ENCODE peak calls at places on chromosomes 16 and 17, in nine cellular contexts. Q is SK-N-SH, N is cardiac fibroblast, F is fibroblast of mammary gland, M is lower lobe of right lung, U is coronary artery, I is testis, S is RWPE1, G is GM10248. E is an unnamed sample.
A peak's percentile ranks its signal among the peaks of the same experiment; 100 is the strongest.

GRCh38 chr17:68497885-68498319 is 14.3 kb upstream of the PRKAR1A start:
- DNase-seq in I (no peak), G (peak; percentile 82), S (no peak), U (no peak), F (no peak), M (peak; percentile 54), N (no peak), Q (no peak), E (no peak)

GRCh38 chr16:50977064-50977621 is 173.9 kb downstream of the SALL1 start:
- DNase-seq in I (no peak), M (no peak), S (no peak), G (no peak), Q (no peak), U (no peak), N (no peak), F (no peak), E (no peak)

GRCh38 chr17:79466562-79467350 is 144.1 kb downstream of the RBFOX3 start:
- DNase-seq in N (no peak), G (no peak), S (no peak), Q (no peak), I (no peak), U (no peak), F (no peak), M (no peak), E (no peak)

GRCh38 chr17:28334666-28335200 is 539 bp downstream of the IFT20 start:
- DNase-seq in S (no peak), M (no peak), I (peak; percentile 43), F (peak; percentile 56), U (no peak), Q (no peak), N (no peak), G (no peak), E (no peak)

GRCh38 chr17:5049314-5049819 is 14.1 kb upstream of the SLC52A1 start:
- DNase-seq in Q (no peak), F (no peak), N (no peak), S (no peak), I (no peak), M (no peak), U (no peak), G (no peak), E (no peak)

GRCh38 chr17:42653179-42654124 is 5.6 kb upstream of the TUBG2 start:
- DNase-seq in I (peak; percentile 81), U (peak; percentile 82), M (no peak), F (peak; percentile 84), G (peak; percentile 22), S (no peak), N (peak; percentile 73), Q (peak; percentile 83), E (peak; percentile 88)

GRCh38 chr17:18186271-18186982 is 2.8 kb downstream of the ALKBH5 start:
- DNase-seq in I (no peak), U (no peak), G (no peak), F (peak; percentile 76), M (no peak), S (no peak), N (peak; percentile 27), Q (no peak), E (peak; percentile 88)

GRCh38 chr17:51354908-51355307 is 94.6 kb downstream of the UTP18 start:
- DNase-seq in F (no peak), I (no peak), M (no peak), S (no peak), G (no peak), N (no peak), U (no peak), Q (peak; percentile 71), E (no peak)

GRCh38 chr16:55949518-55949917 is 74.3 kb upstream of the CES5A start:
- DNase-seq in G (no peak), M (no peak), S (peak; percentile 27), F (peak; percentile 11), N (peak; percentile 30), I (no peak), U (no peak), Q (no peak), E (peak; percentile 50)

GRCh38 chr16:11258553-11259287 is 2.7 kb upstream of the SOCS1 start:
- DNase-seq in N (peak; percentile 6), M (peak; percentile 67), G (peak; percentile 84), U (no peak), Q (peak; percentile 50), S (no peak), I (peak; percentile 77), F (no peak), E (peak; percentile 35)

GRCh38 chr17:957856-958421 is 21.6 kb downstream of the NXN start:
- DNase-seq in G (no peak), U (no peak), Q (no peak), N (no peak), I (no peak), M (no peak), F (no peak), S (peak; percentile 42), E (no peak)

GRCh38 chr16:83539736-83540490 is 267.9 kb upstream of the HSBP1 start:
- DNase-seq in Q (no peak), M (no peak), G (no peak), I (no peak), S (no peak), N (peak; percentile 16), U (no peak), F (no peak), E (peak; percentile 17)

GRCh38 chr17:76844846-76845245 is 23.4 kb upstream of the MGAT5B start:
- DNase-seq in U (no peak), G (no peak), N (no peak), S (no peak), F (no peak), I (no peak), Q (no peak), M (no peak), E (no peak)

GRCh38 chr16:87417511-87417910 is 25.4 kb downstream of the MAP1LC3B start:
- DNase-seq in M (no peak), S (no peak), U (no peak), F (no peak), G (no peak), Q (no peak), N (no peak), I (no peak), E (no peak)

GRCh38 chr16:87415441-87415840 is 23.3 kb downstream of the MAP1LC3B start:
- DNase-seq in G (no peak), N (no peak), S (no peak), Q (no peak), F (no peak), M (no peak), I (no peak), U (no peak), E (no peak)

GRCh38 chr16:87418644-87419043 is 26.5 kb downstream of the MAP1LC3B start:
- DNase-seq in N (no peak), Q (no peak), M (no peak), G (no peak), U (no peak), F (no peak), I (no peak), S (no peak), E (no peak)

GRCh38 chr16:87418216-87418615 is 26.1 kb downstream of the MAP1LC3B start:
- DNase-seq in M (no peak), I (no peak), N (no peak), U (no peak), Q (no peak), S (no peak), F (no peak), G (no peak), E (no peak)

DNA sequence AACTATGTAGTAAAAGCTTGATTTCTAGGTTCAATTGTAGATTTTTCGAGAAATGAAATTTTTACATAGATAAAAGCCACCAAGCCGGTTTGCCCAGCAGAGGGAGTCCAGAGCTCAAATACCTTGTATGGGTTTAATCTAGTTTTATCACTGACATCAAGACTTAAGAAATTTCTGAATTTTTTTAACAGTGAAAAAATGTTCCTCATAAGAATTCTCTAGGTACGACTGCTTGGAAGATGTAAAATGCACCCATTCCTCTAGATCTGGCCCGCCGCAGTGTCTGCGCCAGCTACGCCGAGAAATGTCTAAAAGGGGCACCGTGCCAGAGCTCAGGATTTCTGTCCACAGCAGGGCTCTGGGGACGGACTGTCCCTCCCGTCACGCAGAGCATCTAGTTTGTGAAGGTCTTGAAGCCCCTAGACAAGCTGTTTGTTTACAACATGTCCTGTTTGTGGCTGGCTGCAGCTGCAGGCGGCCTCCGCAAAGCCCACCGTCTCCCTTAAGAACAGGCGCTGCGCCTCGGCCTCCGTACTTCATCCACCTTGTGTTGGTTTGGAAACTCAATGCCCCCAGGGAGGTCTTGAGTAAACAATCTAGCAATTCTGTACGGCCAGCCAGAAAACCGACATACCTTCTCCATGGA is 24.8 kb downstream of the MAP1LC3B start:
- DNase-seq in S (no peak), I (peak; percentile 67), N (peak; percentile 82), F (peak; percentile 78), Q (peak; percentile 73), G (no peak), U (no peak), M (no peak), E (peak; percentile 81)
- TF ChIP-seq CTCF in S (peak; percentile 73), I (peak; percentile 77), N (peak; percentile 71), F (peak; percentile 77), Q (peak; percentile 94), G (peak; percentile 53), U (peak; percentile 72), M (peak; percentile 62), E (peak; percentile 76)

DNA sequence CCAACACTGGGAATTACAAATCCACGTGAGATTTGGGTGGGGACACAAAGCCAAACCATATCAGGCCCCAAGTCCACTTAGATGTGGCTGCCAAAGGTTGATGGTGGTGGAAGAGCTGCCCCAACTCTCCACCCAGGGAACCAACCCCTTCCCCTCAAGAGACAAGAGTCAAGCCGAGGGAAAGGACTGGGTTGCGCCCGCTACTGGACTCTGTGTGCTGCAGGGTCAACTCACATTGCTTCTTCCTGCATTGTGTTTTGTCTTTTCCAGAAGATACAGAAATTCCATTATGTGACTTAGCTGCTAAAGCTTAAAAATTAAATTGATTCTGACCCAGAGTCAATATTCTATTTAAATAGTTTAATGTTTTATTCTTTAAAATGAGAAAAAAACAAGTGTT is 58.5 kb downstream of the ADAMTS18 start:
- DNase-seq in S (no peak), N (no peak), U (no peak), M (no peak), G (peak; percentile 28), I (no peak), F (peak; percentile 2), Q (no peak), E (no peak)
- TF ChIP-seq CTCF in S (no peak), N (peak; percentile 7), U (no peak), M (no peak), G (peak; percentile 13), I (no peak), F (peak; percentile 20), Q (peak; percentile 31), E (no peak)

DNA sequence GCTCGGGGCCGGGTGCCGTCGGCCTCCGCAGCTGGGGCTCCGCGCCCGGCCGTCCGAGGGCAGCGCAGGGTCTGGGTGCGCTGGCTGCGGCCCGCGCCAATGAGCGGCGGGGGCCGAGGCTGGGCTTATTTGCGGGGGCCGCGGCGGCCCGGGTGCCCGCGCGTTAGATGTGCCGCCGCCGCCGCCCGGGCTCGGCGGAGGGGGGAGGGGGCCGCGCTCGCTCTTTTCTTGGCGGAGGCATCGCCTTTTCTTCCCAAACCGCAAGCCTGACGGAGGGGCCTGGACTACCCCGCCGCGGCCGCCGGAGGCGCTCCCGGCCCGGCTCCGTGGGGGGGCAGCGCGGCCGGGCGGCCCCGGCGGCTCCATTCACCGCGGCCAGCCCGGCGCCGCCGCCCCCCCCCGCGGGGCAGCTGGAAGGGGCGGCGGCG is at the start of gene NOTUM:
- DNase-seq in I (no peak), F (no peak), Q (peak; percentile 90), G (no peak), M (no peak), N (no peak), S (no peak), U (no peak), E (peak; percentile 24)
- TF ChIP-seq CTCF in I (no peak), F (no peak), Q (peak; percentile 42), G (no peak), M (no peak), N (peak; percentile 26), S (peak; percentile 60), U (no peak), E (peak; percentile 50)

GRCh38 chr17:20009052-20009301 is 182 bp upstream of the SPECC1 start:
- DNase-seq in U (no peak), F (no peak), S (no peak), I (no peak), Q (no peak), N (no peak), M (peak; percentile 84), G (no peak), E (peak; percentile 38)
- TF ChIP-seq CTCF in U (no peak), F (no peak), S (no peak), I (no peak), Q (no peak), N (no peak), M (no peak), G (no peak), E (no peak)

E was measured in fibroblast of the aortic adventitia.